ENCODE peak calls at places on chromosomes 3 and 15, in eight cellular contexts. Y, P, T, C, A, O, X and V are unnamed samples.

GRCh38 chr15:52340093-52340492 is 44.5 kb upstream of the MYO5C start:
- DNase-seq in Y (no peak), P (no peak), T (no peak), C (no peak), A (no peak), O (no peak), X (no peak), V (no peak)

GRCh38 chr15:63709365-63709764 is 112.2 kb downstream of the FBXL22 start:
- DNase-seq in Y (no peak), P (no peak), T (no peak), C (no peak), A (no peak), O (no peak), X (no peak), V (no peak)

GRCh38 chr3:62048577-62048976 is 324.8 kb downstream of the FEZF2 start:
- DNase-seq in Y (no peak), P (no peak), T (no peak), C (no peak), A (no peak), O (no peak), X (no peak), V (no peak)

GRCh38 chr15:71688509-71689094 is 121.8 kb upstream of the NR2E3 start:
- DNase-seq in Y (no peak), P (no peak), T (no peak), C (no peak), A (no peak), O (no peak), X (no peak), V (no peak)

GRCh38 chr15:44010114-44010513 is 183.3 kb downstream of the WDR76 start:
- DNase-seq in Y (no peak), P (no peak), T (no peak), C (no peak), A (no peak), O (no peak), X (no peak), V (no peak)

GRCh38 chr3:172150896-172151295 is 111.5 kb downstream of the FNDC3B start:
- DNase-seq in Y (no peak), P (no peak), T (no peak), C (no peak), A (no peak), O (no peak), X (no peak), V (no peak)

GRCh38 chr3:84683493-84683892 is 275.3 kb upstream of the CADM2 start:
- DNase-seq in Y (no peak), P (no peak), T (no peak), C (no peak), A (no peak), O (no peak), X (no peak), V (no peak)

GRCh38 chr15:91627473-91628309 is 225.8 kb upstream of the SLCO3A1 start:
- DNase-seq in Y (peak), P (no peak), T (no peak), C (no peak), A (no peak), O (peak), X (peak), V (no peak)

GRCh38 chr3:161150001-161150525 is 44.9 kb upstream of the B3GALNT1 start:
- DNase-seq in Y (no peak), P (no peak), T (no peak), C (no peak), A (no peak), O (no peak), X (no peak), V (no peak)

GRCh38 chr3:135368781-135369180 is 573.7 kb downstream of the EPHB1 start:
- DNase-seq in Y (no peak), P (no peak), T (no peak), C (no peak), A (no peak), O (no peak), X (no peak), V (no peak)

GRCh38 chr3:49630784-49631183 is 43.4 kb upstream of the APEH start:
- DNase-seq in Y (no peak), P (no peak), T (no peak), C (no peak), A (no peak), O (no peak), X (no peak), V (no peak)

GRCh38 chr15:74960995-74961588 is 4.5 kb upstream of the RPP25 start:
- DNase-seq in Y (no peak), P (no peak), T (no peak), C (peak), A (no peak), O (no peak), X (no peak), V (no peak)

GRCh38 chr3:48962340-48962739 is 27.7 kb upstream of the P4HTM start:
- DNase-seq in Y (no peak), P (no peak), T (peak), C (no peak), A (no peak), O (no peak), X (no peak), V (no peak)

GRCh38 chr3:149384167-149384566 is 6.7 kb upstream of the TM4SF1 start:
- DNase-seq in Y (no peak), P (no peak), T (no peak), C (no peak), A (no peak), O (no peak), X (no peak), V (no peak)

GRCh38 chr3:131322946-131323505 is 58.5 kb upstream of the NUDT16 start:
- DNase-seq in Y (no peak), P (no peak), T (no peak), C (no peak), A (no peak), O (no peak), X (no peak), V (no peak)

GRCh38 chr15:73951591-73951990 is 25.3 kb downstream of the LOXL1 start:
- DNase-seq in Y (no peak), P (no peak), T (no peak), C (no peak), A (no peak), O (no peak), X (no peak), V (no peak)

GRCh38 chr3:49498239-49498638 is 28.2 kb downstream of the DAG1 start:
- DNase-seq in Y (no peak), P (no peak), T (no peak), C (no peak), A (no peak), O (no peak), X (no peak), V (no peak)

GRCh38 chr3:125191730-125192129 is 20.8 kb downstream of the SLC12A8 start:
- DNase-seq in Y (no peak), P (no peak), T (no peak), C (no peak), A (no peak), O (no peak), X (no peak), V (no peak)

GRCh38 chr3:189787622-189788021 is 156.4 kb downstream of the TP63 start:
- DNase-seq in Y (no peak), P (no peak), T (no peak), C (no peak), A (no peak), O (no peak), X (no peak), V (no peak)

GRCh38 chr3:57752307-57752706 is 3.8 kb upstream of the SLMAP start:
- DNase-seq in Y (no peak), P (no peak), T (no peak), C (no peak), A (no peak), O (no peak), X (no peak), V (no peak)
- H3K27ac ChIP-seq in Y (no peak), P (no peak), T (no peak), C (peak), A (no peak), O (no peak), X (no peak), V (no peak)

DNA sequence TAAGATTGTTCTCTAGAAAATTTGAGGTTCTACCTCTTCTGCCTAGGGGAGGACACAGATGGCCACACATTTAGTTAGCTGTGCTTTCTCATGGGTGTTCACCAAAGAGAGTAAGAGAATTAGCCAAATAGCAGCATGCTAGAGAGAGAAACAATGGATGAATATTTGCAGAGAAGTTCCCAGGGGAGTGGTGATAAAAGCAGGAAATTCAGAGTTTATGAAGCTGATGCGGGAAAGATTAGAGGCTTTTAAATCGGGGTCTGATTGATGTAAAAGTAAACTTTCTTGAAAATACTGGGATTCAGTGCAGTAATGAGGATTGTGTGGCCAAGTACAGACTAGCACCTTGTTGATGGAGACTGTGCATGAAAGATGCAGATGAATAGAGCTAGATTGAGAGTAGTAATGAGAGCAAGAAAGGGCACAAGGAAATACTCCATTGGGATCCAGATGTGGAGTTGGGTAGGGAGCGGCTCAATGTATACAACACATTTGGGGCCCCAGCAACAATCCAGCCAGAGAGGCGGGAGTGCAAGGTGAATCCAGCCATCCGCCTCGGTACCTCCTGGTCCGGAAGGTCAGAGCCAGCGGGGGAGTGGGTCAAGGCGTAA is 8.8 kb downstream of the ISL2 start:
- DNase-seq in Y (no peak), P (no peak), T (peak), C (no peak), A (no peak), O (no peak), X (no peak), V (no peak)
- H3K4me3 ChIP-seq in Y (no peak), P (no peak), T (peak), C (no peak), A (no peak), O (no peak), X (peak), V (no peak)

DNA sequence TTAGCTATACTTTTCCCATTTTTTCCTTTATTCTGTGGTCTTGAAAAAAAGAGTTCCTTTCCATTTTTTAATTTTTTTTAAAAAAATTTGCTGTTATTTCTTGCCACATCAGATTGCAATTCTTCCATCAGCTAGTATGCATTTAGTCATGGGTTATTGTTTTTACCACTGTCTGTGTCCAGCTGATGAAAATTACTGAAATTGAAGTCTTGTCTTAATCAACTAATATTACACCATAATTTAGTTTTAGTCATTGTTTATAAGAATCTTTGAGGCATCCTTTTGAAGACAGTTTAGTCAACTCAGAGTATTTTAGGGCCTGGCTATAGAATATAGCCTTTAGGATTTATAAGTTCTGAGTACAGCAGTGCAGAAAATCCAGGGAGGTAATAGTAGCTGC is 172.1 kb downstream of the LRTM1 start:
- DNase-seq in Y (no peak), P (no peak), T (no peak), C (no peak), A (no peak), O (no peak), X (no peak), V (no peak)
- H3K27ac ChIP-seq in Y (no peak), P (no peak), T (no peak), C (peak), A (no peak), O (no peak), X (no peak), V (no peak)

GRCh38 chr3:67001086-67001861 is 3.2 kb downstream of the KBTBD8 start:
- DNase-seq in Y (no peak), P (no peak), T (no peak), C (no peak), A (peak), O (no peak), X (no peak), V (no peak)
- H3K4me3 ChIP-seq in Y (no peak), P (no peak), T (no peak), C (no peak), A (peak), O (no peak), X (no peak), V (no peak)

GRCh38 chr15:41941644-41942415 is 30.5 kb downstream of the EHD4 start:
- DNase-seq in Y (no peak), P (no peak), T (peak), C (peak), A (no peak), O (no peak), X (no peak), V (no peak)

GRCh38 chr15:41939986-41940385 is 32.4 kb downstream of the EHD4 start:
- DNase-seq in Y (no peak), P (no peak), T (peak), C (no peak), A (no peak), O (no peak), X (no peak), V (no peak)

GRCh38 chr15:41942886-41943285 is 29.5 kb downstream of the EHD4 start:
- DNase-seq in Y (no peak), P (no peak), T (peak), C (no peak), A (no peak), O (no peak), X (no peak), V (no peak)

GRCh38 chr15:41937568-41937923 is 34.8 kb downstream of the EHD4 start:
- DNase-seq in Y (no peak), P (no peak), T (no peak), C (no peak), A (no peak), O (no peak), X (no peak), V (no peak)

DNA sequence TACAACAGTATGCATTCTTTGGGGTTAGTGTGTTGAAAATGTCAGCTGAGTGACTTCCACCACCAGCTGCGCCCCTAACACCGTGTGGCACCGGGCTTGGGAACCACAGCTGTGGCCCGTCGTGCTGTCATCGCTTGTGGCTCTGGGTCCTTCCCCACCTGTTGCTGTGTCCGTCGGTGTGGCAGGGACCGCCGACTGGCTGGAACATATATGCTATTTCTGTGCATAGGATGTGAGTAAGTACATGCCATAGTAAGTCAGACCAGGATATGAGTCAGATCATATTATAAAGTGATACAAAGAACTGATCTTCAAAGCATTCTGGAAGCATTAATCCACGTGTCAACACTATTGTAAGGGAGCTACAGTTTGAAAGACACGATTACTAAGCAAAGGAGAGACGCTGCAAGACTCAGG is 31.9 kb downstream of the EHD4 start:
- DNase-seq in Y (no peak), P (no peak), T (peak), C (no peak), A (no peak), O (no peak), X (no peak), V (no peak)
- H3K27ac ChIP-seq in Y (peak), P (no peak), T (no peak), C (peak), A (no peak), O (no peak), X (peak), V (no peak)

GRCh38 chr3:39752751-39753150 is 56.7 kb upstream of the MYRIP start:
- DNase-seq in Y (no peak), P (no peak), T (no peak), C (no peak), A (no peak), O (no peak), X (no peak), V (no peak)
- H3K4me3 ChIP-seq in Y (no peak), P (no peak), T (peak), C (no peak), A (no peak), O (no peak), X (no peak), V (no peak)

DNA sequence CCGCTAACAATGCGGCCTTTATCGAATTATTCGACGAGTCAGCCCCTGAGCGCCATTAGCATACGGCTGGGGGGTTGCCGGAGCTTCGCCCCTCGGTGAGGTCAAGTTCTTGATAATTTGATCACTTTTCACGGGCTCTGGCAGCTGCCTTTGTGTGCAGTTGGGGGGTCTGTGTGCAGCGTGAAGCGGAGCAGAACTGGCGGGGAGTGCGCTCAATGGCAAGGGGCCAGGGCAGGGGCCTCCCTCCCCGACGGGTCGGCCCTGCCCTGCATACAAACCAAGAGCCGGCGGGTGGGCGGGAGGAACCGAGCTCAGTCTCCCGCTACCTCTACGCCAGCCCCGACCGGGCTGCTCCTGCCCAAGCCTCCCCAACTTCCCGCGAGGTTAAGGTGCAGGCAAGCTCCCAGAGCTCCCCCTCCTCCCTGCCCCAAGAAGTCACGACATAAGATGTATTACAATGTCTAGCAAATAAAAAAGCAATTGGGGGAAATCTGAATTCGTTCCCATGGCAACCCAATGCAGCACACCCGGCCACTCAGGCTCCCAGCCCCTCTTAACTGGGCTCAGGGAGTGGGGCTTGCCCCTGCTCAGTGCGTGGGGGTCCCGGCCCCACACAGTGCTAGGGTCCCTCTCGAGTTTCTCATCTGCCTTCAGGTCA is 34.1 kb upstream of the POLG start:
- DNase-seq in Y (no peak), P (no peak), T (peak), C (peak), A (no peak), O (no peak), X (no peak), V (no peak)
- H3K27ac ChIP-seq in Y (no peak), P (no peak), T (peak), C (no peak), A (no peak), O (no peak), X (no peak), V (no peak)